ENCODE peak calls at places on chromosomes 1 and 21, in seven cellular contexts. K is mesenchymal stem cell, Z is DMS 273 treated with DMSO at 0.1 percent for 48 hours, B is HEK293T, W is NCI-H1694 treated with DMSO at 0.1 percent for 48 hours, X is mesothelial cell of epicardium, J is fibroblast of the aortic adventitia. S is an unnamed sample.

GRCh38 chr1:67733741-67734690 is 49.0 kb downstream of the GADD45A start:
- DNase-seq in W (no peak), X (no peak), J (no peak), B (no peak), K (no peak), Z (no peak), S (no peak)

GRCh38 chr21:44531606-44532128 is 8.3 kb downstream of the KRTAP10-1 start:
- DNase-seq in W (peak), K (no peak), Z (peak), X (no peak), J (no peak), B (no peak), S (no peak)

GRCh38 chr1:153922076-153922837 is 515 bp downstream of the GATAD2B start:
- DNase-seq in X (peak), B (peak), J (no peak), W (peak), Z (no peak), K (peak), S (peak)

GRCh38 chr1:95286479-95286878 is 52.5 kb downstream of the RWDD3 start:
- DNase-seq in Z (no peak), J (no peak), K (no peak), B (no peak), X (no peak), W (no peak), S (no peak)

GRCh38 chr1:29090937-29091618 is 32.6 kb downstream of the TMEM200B start:
- DNase-seq in K (no peak), Z (no peak), X (no peak), J (no peak), W (no peak), B (no peak), S (no peak)

GRCh38 chr1:180237850-180238476 is 7.9 kb downstream of the LHX4 start:
- DNase-seq in K (no peak), X (no peak), J (no peak), Z (no peak), B (no peak), W (no peak), S (no peak)

GRCh38 chr1:175742790-175743459 is 470 bp downstream of the TNR start:
- DNase-seq in K (peak), B (peak), J (peak), W (no peak), Z (no peak), X (peak), S (peak)

GRCh38 chr1:85361106-85361505 is 84.7 kb upstream of the BCL10 start:
- DNase-seq in K (peak), B (no peak), X (no peak), J (peak), Z (no peak), W (no peak), S (peak)

GRCh38 chr1:934991-935750 is 11.4 kb downstream of the SAMD11 start:
- DNase-seq in X (no peak), W (no peak), J (no peak), K (no peak), B (no peak), Z (no peak), S (no peak)

GRCh38 chr1:100585774-100586173 is 47.8 kb downstream of the GPR88 start:
- DNase-seq in J (peak), X (no peak), K (no peak), Z (no peak), B (no peak), W (no peak), S (peak)

GRCh38 chr21:30990514-30991304 is 47.6 kb downstream of the KRTAP19-8 start:
- DNase-seq in B (no peak), K (no peak), J (no peak), W (no peak), X (no peak), Z (no peak), S (no peak)

GRCh38 chr1:155286544-155286943 is 9.3 kb downstream of the HCN3 start:
- DNase-seq in X (no peak), W (no peak), J (no peak), K (no peak), Z (no peak), B (no peak), S (no peak)

GRCh38 chr1:71916894-71917293 is 365.4 kb downstream of the NEGR1 start:
- DNase-seq in X (no peak), K (no peak), W (no peak), J (peak), Z (no peak), B (no peak), S (peak)

GRCh38 chr1:61183471-61184034 is 101.2 kb downstream of the NFIA start:
- DNase-seq in X (no peak), B (no peak), W (no peak), K (no peak), Z (peak), J (peak), S (peak)

GRCh38 chr1:117147856-117148588 is 26.5 kb upstream of the TRIM45 start:
- DNase-seq in J (peak), W (no peak), B (peak), X (no peak), K (peak), Z (no peak), S (no peak)

GRCh38 chr1:182441719-182442118 is 8.2 kb upstream of the RGSL1 start:
- DNase-seq in K (no peak), W (no peak), B (no peak), Z (no peak), X (no peak), J (no peak), S (no peak)

GRCh38 chr1:29240400-29240837 is 4.1 kb downstream of the PTPRU start:
- DNase-seq in Z (no peak), W (peak), X (no peak), B (no peak), K (peak), J (peak), S (no peak)

GRCh38 chr1:202159534-202160371 is 649 bp downstream of the PTPN7 start:
- DNase-seq in W (no peak), J (no peak), B (no peak), X (no peak), K (no peak), Z (no peak), S (no peak)

GRCh38 chr21:38388684-38389676 is 109.3 kb downstream of the ERG start:
- DNase-seq in X (no peak), K (no peak), W (no peak), Z (no peak), J (no peak), B (no peak), S (no peak)

GRCh38 chr1:55062801-55063561 is 23.6 kb downstream of the PCSK9 start:
- DNase-seq in B (no peak), J (no peak), K (no peak), W (peak), X (no peak), Z (peak), S (no peak)

GRCh38 chr1:109846846-109847245 is 63.8 kb upstream of the CSF1 start:
- DNase-seq in W (no peak), K (no peak), Z (no peak), B (no peak), X (no peak), J (no peak), S (no peak)